ENCODE peak calls at places on chromosomes 13 and 19, in seven cellular contexts. P, X, L, Y, B, T and Q are unnamed samples.

GRCh38 chr19:56170261-56170660 is 5.5 kb upstream of the GALP start:
- DNase-seq in P (no peak), X (no peak), L (peak), Y (peak), B (peak), T (peak), Q (no peak)

GRCh38 chr19:49851456-49852259 is 699 bp downstream of the PTOV1 start:
- DNase-seq in P (peak), X (no peak), L (no peak), Y (peak), B (no peak), T (no peak), Q (peak)

GRCh38 chr13:44393391-44393790 is 19.8 kb downstream of the SERP2 start:
- DNase-seq in P (no peak), X (no peak), L (no peak), Y (no peak), B (no peak), T (no peak), Q (peak)

GRCh38 chr19:17340302-17340870 is 3.0 kb downstream of the GTPBP3 start:
- DNase-seq in P (peak), X (no peak), L (no peak), Y (peak), B (peak), T (peak), Q (no peak)

GRCh38 chr13:42702726-42703125 is 78.7 kb upstream of the FAM216B start:
- DNase-seq in P (no peak), X (no peak), L (no peak), Y (no peak), B (no peak), T (no peak), Q (no peak)

GRCh38 chr13:33016414-33017409 is at the start of gene KL:
- DNase-seq in P (peak), X (no peak), L (peak), Y (no peak), B (no peak), T (peak), Q (no peak)

GRCh38 chr19:46609511-46610412 is 8.6 kb downstream of the CALM3 start:
- DNase-seq in P (no peak), X (no peak), L (no peak), Y (peak), B (no peak), T (no peak), Q (no peak)

GRCh38 chr19:35519291-35519690 is 5.8 kb upstream of the DMKN start:
- DNase-seq in P (no peak), X (no peak), L (no peak), Y (no peak), B (no peak), T (peak), Q (no peak)

GRCh38 chr19:12527034-12527836 is 24.0 kb downstream of the ZNF564 start:
- DNase-seq in P (no peak), X (no peak), L (peak), Y (no peak), B (no peak), T (peak), Q (peak)

GRCh38 chr13:48151766-48152165 is 56.9 kb upstream of the MED4 start:
- DNase-seq in P (no peak), X (no peak), L (no peak), Y (no peak), B (no peak), T (no peak), Q (no peak)

GRCh38 chr19:45515081-45515624 is 7.9 kb downstream of the VASP start:
- DNase-seq in P (no peak), X (no peak), L (peak), Y (peak), B (peak), T (no peak), Q (no peak)

GRCh38 chr13:30292325-30292724 is 15.0 kb downstream of the KATNAL1 start:
- DNase-seq in P (no peak), X (no peak), L (no peak), Y (no peak), B (no peak), T (no peak), Q (no peak)

GRCh38 chr19:46299004-46299509 is 2.2 kb downstream of the HIF3A start:
- DNase-seq in P (no peak), X (peak), L (no peak), Y (no peak), B (peak), T (peak), Q (peak)

GRCh38 chr19:39167461-39168257 is 29.1 kb upstream of the NCCRP1 start:
- DNase-seq in P (no peak), X (no peak), L (no peak), Y (no peak), B (no peak), T (no peak), Q (no peak)

GRCh38 chr19:17718988-17719711 is at the start of gene MAP1S:
- DNase-seq in P (peak), X (no peak), L (peak), Y (peak), B (peak), T (peak), Q (peak)

GRCh38 chr13:91144054-91144453 is 203.4 kb upstream of the MIR17HG start:
- DNase-seq in P (no peak), X (no peak), L (peak), Y (no peak), B (no peak), T (no peak), Q (no peak)

GRCh38 chr13:44197791-44198770 is 175.5 kb upstream of the SERP2 start:
- DNase-seq in P (no peak), X (no peak), L (no peak), Y (no peak), B (no peak), T (no peak), Q (no peak)

GRCh38 chr19:13132471-13133166 is 14.6 kb downstream of the NACC1 start:
- DNase-seq in P (no peak), X (no peak), L (peak), Y (no peak), B (no peak), T (no peak), Q (no peak)

GRCh38 chr19:40718774-40719391 is 2.0 kb downstream of the ITPKC start:
- DNase-seq in P (no peak), X (peak), L (no peak), Y (peak), B (peak), T (peak), Q (peak)

GRCh38 chr19:33823341-33823740 is 26.7 kb downstream of the KCTD15 start:
- DNase-seq in P (peak), X (no peak), L (no peak), Y (no peak), B (no peak), T (no peak), Q (no peak)

GRCh38 chr13:91145806-91146205 is 201.7 kb upstream of the MIR17HG start:
- DNase-seq in P (no peak), X (no peak), L (no peak), Y (no peak), B (no peak), T (no peak), Q (no peak)

GRCh38 chr13:37616131-37616530 is 17.6 kb upstream of the POSTN start:
- DNase-seq in P (no peak), X (no peak), L (no peak), Y (no peak), B (no peak), T (no peak), Q (no peak)

GRCh38 chr13:71274923-71275593 is 591.9 kb downstream of the DACH1 start:
- DNase-seq in P (no peak), X (no peak), L (peak), Y (no peak), B (no peak), T (no peak), Q (no peak)

GRCh38 chr13:80755925-80756324 is 415.0 kb upstream of the SPRY2 start:
- DNase-seq in P (no peak), X (no peak), L (no peak), Y (no peak), B (no peak), T (no peak), Q (no peak)

DNA sequence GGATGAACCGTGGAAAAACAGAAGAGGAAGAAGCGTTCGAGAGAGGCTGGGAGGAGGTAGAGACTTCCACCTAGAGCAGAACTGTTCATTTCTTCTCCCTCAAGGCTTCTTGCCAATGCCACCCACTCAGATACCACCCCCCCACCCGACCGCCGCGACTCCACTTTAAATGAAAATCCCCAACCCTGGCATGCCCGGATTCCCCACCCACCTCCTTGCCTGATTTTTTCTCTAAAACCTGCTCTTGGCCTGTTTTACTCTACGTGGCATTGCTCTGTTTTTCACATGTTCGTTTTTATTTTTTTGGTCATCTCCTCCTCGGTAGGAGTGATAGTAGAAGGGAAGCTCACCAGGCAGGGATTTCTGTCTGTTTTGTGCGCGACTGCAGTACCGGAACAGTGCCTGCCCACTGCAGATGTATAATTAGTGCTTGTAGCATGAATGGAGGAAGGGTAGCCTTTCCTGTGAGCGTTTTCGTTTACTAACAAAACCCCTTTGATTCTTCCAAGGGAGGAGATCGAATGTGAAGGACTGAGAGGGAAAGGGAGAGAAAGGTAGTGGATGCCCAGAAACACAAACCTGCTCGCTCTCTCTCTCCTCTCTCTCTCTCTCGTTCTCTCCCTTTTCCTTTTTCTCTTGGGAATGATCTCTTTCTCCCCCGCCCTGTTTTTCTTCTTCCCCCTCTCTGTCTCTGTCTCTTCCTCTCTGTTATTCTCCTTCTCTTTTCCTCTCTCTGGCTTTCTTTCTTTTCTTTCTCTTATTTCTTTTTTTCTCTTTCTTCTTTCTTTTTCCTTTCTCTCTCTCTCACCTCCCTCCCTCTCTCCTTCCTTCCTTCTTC is 2.2 kb downstream of the CD70 start:
- DNase-seq in P (no peak), X (no peak), L (peak), Y (no peak), B (no peak), T (no peak), Q (no peak)
- H3K4me3 ChIP-seq in P (peak), X (no peak), L (peak), Y (no peak), B (no peak), T (no peak), Q (no peak)

DNA sequence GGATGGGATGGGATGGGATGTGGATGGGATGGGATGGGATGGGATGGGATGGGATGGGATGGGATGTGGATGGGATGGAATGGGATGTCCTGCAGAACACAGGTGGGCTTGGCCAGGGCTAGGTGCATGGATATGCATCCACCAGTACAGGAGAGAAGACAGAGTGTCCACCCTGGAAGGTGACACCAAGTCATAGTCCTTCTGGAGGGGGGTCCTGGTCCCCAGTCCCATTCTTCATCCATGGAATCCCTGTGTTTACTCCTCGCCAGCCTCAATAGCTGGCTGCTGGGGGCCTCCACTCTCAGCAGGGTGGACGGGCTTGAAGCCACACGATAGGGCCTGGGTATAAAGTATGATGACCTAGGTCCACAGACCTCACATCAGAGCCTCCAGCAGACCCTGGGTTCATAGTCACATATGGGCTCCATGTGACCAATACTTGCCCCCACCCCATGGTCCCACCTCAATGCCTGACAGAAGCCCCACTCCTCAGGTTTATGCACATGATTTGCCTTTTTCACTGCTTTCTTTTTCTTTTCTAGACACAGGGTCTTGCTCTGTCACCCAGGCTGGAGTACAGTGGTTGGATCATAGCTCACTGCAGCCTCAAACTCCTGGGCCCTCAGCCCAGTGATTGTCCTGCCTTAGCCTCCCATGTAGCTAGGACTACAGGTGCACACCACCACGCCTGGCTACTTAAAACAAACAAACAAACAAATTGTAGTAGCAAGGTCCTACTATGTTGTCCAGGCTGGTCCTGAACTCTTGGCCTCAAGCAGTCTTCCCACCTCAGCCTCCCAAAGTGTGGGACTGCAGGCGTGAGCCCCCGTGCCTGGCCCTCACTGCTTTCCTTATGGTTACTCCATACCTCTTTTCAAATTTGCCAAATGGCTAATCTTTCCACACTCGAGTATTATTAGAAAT is 39.9 kb downstream of the RFX2 start:
- DNase-seq in P (no peak), X (no peak), L (no peak), Y (no peak), B (no peak), T (no peak), Q (no peak)
- TF ChIP-seq MAX in P (no peak), X (no peak), L (no peak), Y (no peak), B (no peak), T (no peak), Q (no peak)

GRCh38 chr13:85368686-85369085 is 430.5 kb downstream of the SLITRK6 start:
- DNase-seq in P (no peak), X (no peak), L (no peak), Y (no peak), B (no peak), T (no peak), Q (no peak)

GRCh38 chr13:85367887-85368286 is 431.3 kb downstream of the SLITRK6 start:
- DNase-seq in P (no peak), X (no peak), L (no peak), Y (no peak), B (no peak), T (no peak), Q (no peak)

GRCh38 chr13:85366759-85367417 is 432.3 kb downstream of the SLITRK6 start:
- DNase-seq in P (no peak), X (no peak), L (no peak), Y (no peak), B (no peak), T (no peak), Q (no peak)

GRCh38 chr13:85373322-85373721 is 425.9 kb downstream of the SLITRK6 start:
- DNase-seq in P (no peak), X (no peak), L (no peak), Y (no peak), B (peak), T (no peak), Q (no peak)

DNA sequence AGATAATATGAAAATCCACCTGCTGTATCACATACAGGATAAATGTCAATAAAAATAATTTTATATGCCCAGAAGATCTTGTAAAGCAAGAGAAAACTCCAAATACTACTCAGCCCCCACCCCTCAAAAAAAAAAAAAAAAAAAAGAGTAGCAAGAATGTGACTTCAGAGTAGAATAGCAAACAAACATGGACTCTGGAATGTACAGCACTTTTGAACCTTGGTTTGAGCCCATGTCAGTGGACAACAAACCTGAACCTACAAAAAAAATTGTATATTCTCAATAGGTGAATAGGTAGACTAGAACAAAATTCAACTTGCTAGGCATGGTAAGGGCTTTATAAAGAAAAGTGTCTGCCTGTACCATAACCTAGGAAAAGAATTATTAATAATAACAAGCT is 428.0 kb downstream of the SLITRK6 start:
- DNase-seq in P (no peak), X (no peak), L (no peak), Y (no peak), B (peak), T (no peak), Q (no peak)
- H3K4me3 ChIP-seq in P (no peak), X (no peak), L (no peak), Y (no peak), B (no peak), T (no peak), Q (no peak)

DNA sequence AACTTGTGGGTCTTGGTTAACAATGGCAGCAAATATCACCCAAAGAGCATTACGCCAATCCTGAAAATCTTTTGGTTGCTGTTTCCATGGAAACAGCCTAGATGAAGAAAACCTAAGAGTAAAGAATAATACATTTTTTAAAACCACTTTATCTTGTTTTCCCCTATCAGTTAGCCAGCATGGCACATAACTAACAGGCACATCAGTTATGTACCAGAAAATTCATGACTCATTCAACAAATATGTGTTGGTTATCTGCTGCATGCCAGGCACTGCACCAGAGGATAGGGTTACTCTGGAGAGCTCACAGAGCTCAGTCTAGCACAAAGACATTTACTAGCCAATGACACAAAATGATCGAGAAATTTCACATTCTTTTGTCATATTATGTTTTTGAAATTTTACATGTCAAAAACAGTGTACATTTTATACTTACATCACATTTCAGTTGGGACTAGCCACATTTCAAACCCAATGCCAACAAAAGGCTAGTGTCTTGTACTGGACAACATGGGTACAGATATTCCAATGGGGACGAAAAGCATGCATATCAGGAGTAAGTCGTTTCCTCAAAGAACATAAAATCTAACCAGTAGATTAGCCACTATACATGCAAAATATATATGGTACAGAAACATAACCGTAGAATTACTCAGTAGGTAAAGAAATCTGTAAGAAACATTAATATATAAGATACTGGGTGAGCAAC is 20.3 kb downstream of the LNX2 start:
- DNase-seq in P (no peak), X (peak), L (no peak), Y (no peak), B (peak), T (peak), Q (peak)
- TF ChIP-seq MAX in P (no peak), X (no peak), L (no peak), Y (no peak), B (no peak), T (no peak), Q (no peak)

GRCh38 chr19:53509443-53509842 is 28.5 kb upstream of the ZNF331 start:
- DNase-seq in P (no peak), X (no peak), L (no peak), Y (no peak), B (no peak), T (no peak), Q (no peak)

GRCh38 chr19:53509845-53510244 is 28.1 kb upstream of the ZNF331 start:
- DNase-seq in P (no peak), X (no peak), L (no peak), Y (no peak), B (no peak), T (no peak), Q (no peak)

GRCh38 chr19:53507523-53508442 is 30.2 kb upstream of the ZNF331 start:
- DNase-seq in P (no peak), X (no peak), L (no peak), Y (no peak), B (peak), T (no peak), Q (no peak)

GRCh38 chr19:53511933-53512374 is 26.0 kb upstream of the ZNF331 start:
- DNase-seq in P (peak), X (peak), L (peak), Y (peak), B (peak), T (peak), Q (peak)

GRCh38 chr19:53511357-53511756 is 26.6 kb upstream of the ZNF331 start:
- DNase-seq in P (no peak), X (no peak), L (no peak), Y (no peak), B (no peak), T (no peak), Q (no peak)
- H3K4me3 ChIP-seq in P (no peak), X (no peak), L (no peak), Y (no peak), B (no peak), T (no peak), Q (no peak)

GRCh38 chr13:23212621-23213020 is 31.8 kb downstream of the SGCG start:
- DNase-seq in P (no peak), X (no peak), L (no peak), Y (no peak), B (no peak), T (no peak), Q (no peak)
- TF ChIP-seq MAX in P (no peak), X (no peak), L (no peak), Y (no peak), B (no peak), T (no peak), Q (no peak)

GRCh38 chr13:51825165-51825592 is 19.8 kb downstream of the TMEM272 start:
- DNase-seq in P (no peak), X (no peak), L (peak), Y (no peak), B (no peak), T (no peak), Q (peak)

GRCh38 chr13:51826606-51827005 is 18.4 kb downstream of the TMEM272 start:
- DNase-seq in P (no peak), X (no peak), L (peak), Y (no peak), B (no peak), T (no peak), Q (no peak)

GRCh38 chr13:51823861-51824260 is 19.9 kb upstream of the DHRS12 start:
- DNase-seq in P (no peak), X (no peak), L (no peak), Y (no peak), B (no peak), T (no peak), Q (no peak)

GRCh38 chr13:51827254-51827653 is 17.7 kb downstream of the TMEM272 start:
- DNase-seq in P (no peak), X (no peak), L (peak), Y (no peak), B (no peak), T (no peak), Q (no peak)

DNA sequence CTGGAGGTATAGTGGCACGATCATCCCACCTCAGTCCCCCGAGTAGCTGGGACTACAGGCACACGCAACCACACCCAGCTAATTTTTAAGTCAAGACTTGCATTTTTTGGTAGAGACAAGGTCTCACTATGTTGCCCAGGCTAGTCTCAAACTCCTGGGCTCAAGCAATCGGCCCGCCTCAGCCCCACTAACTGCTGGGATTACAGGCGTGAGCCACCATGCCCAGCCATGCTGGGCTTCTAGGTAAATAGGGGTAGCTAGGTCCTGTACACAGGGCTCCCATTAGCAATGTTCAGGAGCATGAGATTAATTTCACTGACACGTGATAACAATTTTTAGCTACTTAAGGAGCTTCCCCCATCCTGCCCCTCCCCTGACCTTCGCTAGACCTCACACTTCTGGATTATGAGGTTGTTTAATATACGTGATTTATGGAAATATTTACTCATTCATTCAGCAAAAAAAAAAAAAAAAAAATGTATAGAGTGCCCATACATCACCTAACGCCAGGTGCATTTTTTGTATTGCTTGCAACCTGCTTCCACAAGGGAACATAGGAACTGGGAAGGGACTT is 19.2 kb downstream of the TMEM272 start:
- DNase-seq in P (no peak), X (no peak), L (no peak), Y (no peak), B (no peak), T (no peak), Q (no peak)
- H3K4me3 ChIP-seq in P (no peak), X (no peak), L (no peak), Y (no peak), B (no peak), T (no peak), Q (no peak)